ENCODE peak calls at places on chromosomes 16 and 17, in four cellular contexts. Y is K562, H is WTC11, Q is GM12878. S is an unnamed sample.

GRCh38 chr16:68265078-68265925 is 976 bp downstream of the SLC7A6 start:
- DNase-seq in H (peak; percentile 25), Y (peak; percentile 83), Q (no peak), S (peak; percentile 100)

GRCh38 chr17:7555320-7555948 is 3.1 kb upstream of the TNFSF13 start:
- DNase-seq in H (no peak), Y (no peak), Q (no peak), S (no peak)

GRCh38 chr16:78822509-78822908 is 723.1 kb downstream of the WWOX start:
- DNase-seq in Q (no peak), H (no peak), Y (no peak), S (no peak)

GRCh38 chr16:80684136-80684765 is 120.1 kb downstream of the CDYL2 start:
- DNase-seq in Y (no peak), Q (no peak), H (no peak), S (no peak)

GRCh38 chr17:72353502-72353901 is 232.7 kb downstream of the SOX9 start:
- DNase-seq in Y (no peak), H (no peak), Q (no peak), S (no peak)

GRCh38 chr16:81437860-81438259 is 6.7 kb upstream of the CMIP start:
- DNase-seq in H (no peak), Q (no peak), Y (no peak), S (no peak)

GRCh38 chr17:75487351-75488070 is 27.8 kb downstream of the CASKIN2 start:
- DNase-seq in H (no peak), Y (peak; percentile 68), Q (no peak), S (no peak)

GRCh38 chr17:77723909-77724875 is 234.3 kb upstream of the TNRC6C start:
- DNase-seq in Q (peak; percentile 8), Y (no peak), H (no peak), S (no peak)

GRCh38 chr16:1237990-1238389 is 2.5 kb upstream of the TPSAB1 start:
- DNase-seq in Q (peak; percentile 4), Y (no peak), H (no peak), S (no peak)
- TF ChIP-seq ATF3 in Q (no peak), Y (no peak), H (no peak), S (no peak)

GRCh38 chr17:28470266-28471126 is 2.9 kb upstream of the SLC13A2 start:
- DNase-seq in H (no peak), Q (no peak), Y (peak; percentile 33), S (no peak)
- TF ChIP-seq ATF3 in H (no peak), Q (no peak), Y (no peak), S (no peak)

DNA sequence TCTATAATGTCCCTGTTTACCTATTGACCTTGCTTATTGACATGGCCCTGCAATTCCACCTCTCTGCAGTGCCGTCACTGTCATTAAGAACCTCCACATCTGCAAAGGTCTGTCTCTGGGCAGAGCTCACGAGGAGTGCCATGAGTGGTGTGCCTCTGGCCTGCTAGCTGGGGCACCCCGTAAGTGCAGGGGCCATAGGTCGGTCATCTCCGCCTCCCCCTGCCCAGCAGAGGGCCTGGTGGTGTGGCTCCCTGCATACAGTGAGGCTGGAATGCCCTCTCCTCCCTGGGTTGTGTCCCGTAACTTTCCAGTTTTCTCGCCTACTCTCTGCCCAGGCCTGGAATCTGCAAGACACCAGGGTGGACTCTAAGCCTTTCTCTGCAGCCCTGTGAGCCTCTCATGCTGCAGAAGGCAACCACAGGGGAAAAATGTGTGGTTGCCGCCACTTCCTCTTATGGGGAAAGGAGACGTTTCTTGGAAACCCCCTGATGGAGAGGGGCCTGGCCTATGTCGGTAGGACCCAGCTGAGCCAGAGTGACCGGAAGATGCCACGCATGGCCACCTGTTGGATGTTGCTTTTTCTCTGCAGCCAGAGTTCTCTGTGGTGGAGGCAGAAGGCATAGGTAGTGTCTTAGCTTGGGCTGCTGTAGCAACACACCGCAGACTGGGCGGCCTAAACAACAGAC is 2.7 kb upstream of the SNX20 start:
- DNase-seq in Y (no peak), H (no peak), Q (peak; percentile 87), S (no peak)
- TF ChIP-seq ATF3 in Y (no peak), H (no peak), Q (no peak), S (no peak)

GRCh38 chr17:81701288-81702071 is 1.7 kb upstream of the MRPL12 start:
- DNase-seq in Y (peak; percentile 62), H (no peak), Q (no peak), S (no peak)
- TF ChIP-seq ATF3 in Y (no peak), H (no peak), Q (no peak), S (peak; percentile 4)

GRCh38 chr16:85485379-85485778 is 127.7 kb upstream of the GSE1 start:
- DNase-seq in Q (no peak), H (no peak), Y (no peak), S (no peak)
- TF ChIP-seq ATF3 in Q (no peak), H (no peak), Y (no peak), S (no peak)

GRCh38 chr16:14172200-14172805 is 101.2 kb downstream of the MRTFB start:
- DNase-seq in H (no peak), Q (no peak), Y (no peak), S (peak; percentile 48)
- TF ChIP-seq ATF3 in H (no peak), Q (no peak), Y (no peak), S (no peak)

DNA sequence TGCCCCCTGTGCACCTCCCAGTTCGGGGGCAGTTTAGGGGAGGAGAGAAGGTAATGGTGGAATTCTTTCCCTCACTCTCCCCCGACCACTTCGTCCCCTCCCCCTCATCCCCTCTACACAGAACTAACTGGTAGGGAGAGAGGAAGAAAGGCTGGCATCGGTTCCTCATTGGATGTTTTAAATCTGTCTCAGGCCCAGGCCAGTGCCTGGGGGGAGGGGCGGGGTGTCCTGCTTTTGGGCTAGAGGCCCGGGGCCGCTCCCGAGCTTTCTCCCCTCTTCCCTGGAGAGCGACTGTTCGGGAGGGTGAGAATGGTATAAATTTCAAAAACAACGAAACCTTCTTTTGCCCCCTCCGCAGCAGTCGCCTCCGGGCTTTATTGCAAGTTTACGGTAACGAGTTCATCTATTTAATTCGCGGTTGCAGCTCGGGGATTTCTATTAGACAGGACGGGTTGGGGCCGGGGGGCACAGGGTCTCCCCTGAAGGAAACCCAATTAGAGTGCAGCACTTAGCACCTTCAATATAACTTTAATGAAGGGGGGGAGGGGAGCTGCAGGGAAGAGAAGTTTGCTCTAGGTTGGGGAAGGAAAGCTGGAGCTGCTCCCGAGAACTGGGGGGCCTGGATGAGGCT is at the start of gene PRAC2:
- DNase-seq in Y (no peak), H (peak; percentile 78), Q (no peak), S (no peak)
- TF ChIP-seq ATF3 in Y (no peak), H (no peak), Q (no peak), S (no peak)

GRCh38 chr16:19708498-19709205 is 9.4 kb downstream of the KNOP1 start:
- DNase-seq in Y (no peak), Q (no peak), H (no peak), S (no peak)
- TF ChIP-seq ATF3 in Y (no peak), Q (no peak), H (no peak), S (no peak)